ENCODE peak calls at places on chromosomes 7 and 10, in five cellular contexts. One of them, this sample, is unnamed.

GRCh38 chr10:21526952-21527633 is 1.6 kb upstream of the SKIDA1 start:
- DNase-seq in activated CD4-positive, alpha-beta T cell treated with anti-CD3 and anti-CD28 coated beads for 48 hours: peak; percentile 53
- DNase-seq in osteocyte: no peak
- DNase-seq in stimulated activated effector memory CD8-positive, alpha-beta T cell treated with anti-CD3 and anti-CD28 coated beads, Interleukin-12 subunit alpha, Interleukin-12 subunit beta, amount 100 ng/mL, for 72 hours: peak; percentile 76
- DNase-seq in EH: peak; percentile 75
- DNase-seq in this sample: peak; percentile 39

GRCh38 chr7:44244282-44244681 is 43.5 kb downstream of the YKT6 start:
- DNase-seq in activated CD4-positive, alpha-beta T cell treated with anti-CD3 and anti-CD28 coated beads for 48 hours: peak; percentile 49
- DNase-seq in osteocyte: no peak
- DNase-seq in stimulated activated effector memory CD8-positive, alpha-beta T cell treated with anti-CD3 and anti-CD28 coated beads, Interleukin-12 subunit alpha, Interleukin-12 subunit beta, amount 100 ng/mL, for 72 hours: peak; percentile 70
- DNase-seq in EH: peak; percentile 22
- DNase-seq in this sample: peak; percentile 73

GRCh38 chr7:22452142-22452763 is 47.7 kb downstream of the STEAP1B start:
- DNase-seq in activated CD4-positive, alpha-beta T cell treated with anti-CD3 and anti-CD28 coated beads for 48 hours: peak; percentile 70
- DNase-seq in osteocyte: no peak
- DNase-seq in stimulated activated effector memory CD8-positive, alpha-beta T cell treated with anti-CD3 and anti-CD28 coated beads, Interleukin-12 subunit alpha, Interleukin-12 subunit beta, amount 100 ng/mL, for 72 hours: peak; percentile 73
- DNase-seq in EH: peak; percentile 32
- DNase-seq in this sample: no peak

GRCh38 chr10:87799860-87800259 is 18.2 kb downstream of the ATAD1 start:
- DNase-seq in activated CD4-positive, alpha-beta T cell treated with anti-CD3 and anti-CD28 coated beads for 48 hours: no peak
- DNase-seq in osteocyte: no peak
- DNase-seq in stimulated activated effector memory CD8-positive, alpha-beta T cell treated with anti-CD3 and anti-CD28 coated beads, Interleukin-12 subunit alpha, Interleukin-12 subunit beta, amount 100 ng/mL, for 72 hours: no peak
- DNase-seq in EH: no peak
- DNase-seq in this sample: no peak

GRCh38 chr7:144835166-144835611 is 664 bp downstream of the TPK1 start:
- DNase-seq in activated CD4-positive, alpha-beta T cell treated with anti-CD3 and anti-CD28 coated beads for 48 hours: peak; percentile 55
- DNase-seq in osteocyte: no peak
- DNase-seq in stimulated activated effector memory CD8-positive, alpha-beta T cell treated with anti-CD3 and anti-CD28 coated beads, Interleukin-12 subunit alpha, Interleukin-12 subunit beta, amount 100 ng/mL, for 72 hours: peak; percentile 73
- DNase-seq in EH: peak; percentile 55
- DNase-seq in this sample: no peak

GRCh38 chr7:32670105-32670504 is 174.8 kb downstream of the AVL9 start:
- DNase-seq in activated CD4-positive, alpha-beta T cell treated with anti-CD3 and anti-CD28 coated beads for 48 hours: no peak
- DNase-seq in osteocyte: no peak
- DNase-seq in stimulated activated effector memory CD8-positive, alpha-beta T cell treated with anti-CD3 and anti-CD28 coated beads, Interleukin-12 subunit alpha, Interleukin-12 subunit beta, amount 100 ng/mL, for 72 hours: no peak
- DNase-seq in EH: peak; percentile 75
- DNase-seq in this sample: no peak

GRCh38 chr7:148265896-148266295 is 324.7 kb upstream of the C7orf33 start:
- DNase-seq in activated CD4-positive, alpha-beta T cell treated with anti-CD3 and anti-CD28 coated beads for 48 hours: no peak
- DNase-seq in osteocyte: no peak
- DNase-seq in stimulated activated effector memory CD8-positive, alpha-beta T cell treated with anti-CD3 and anti-CD28 coated beads, Interleukin-12 subunit alpha, Interleukin-12 subunit beta, amount 100 ng/mL, for 72 hours: no peak
- DNase-seq in EH: no peak
- DNase-seq in this sample: no peak

GRCh38 chr10:70241081-70241480 is 7.9 kb upstream of the PPA1 start:
- DNase-seq in activated CD4-positive, alpha-beta T cell treated with anti-CD3 and anti-CD28 coated beads for 48 hours: no peak
- DNase-seq in osteocyte: no peak
- DNase-seq in stimulated activated effector memory CD8-positive, alpha-beta T cell treated with anti-CD3 and anti-CD28 coated beads, Interleukin-12 subunit alpha, Interleukin-12 subunit beta, amount 100 ng/mL, for 72 hours: no peak
- DNase-seq in EH: no peak
- DNase-seq in this sample: no peak

GRCh38 chr7:79608005-79608404 is 154.5 kb upstream of the MAGI2 start:
- DNase-seq in activated CD4-positive, alpha-beta T cell treated with anti-CD3 and anti-CD28 coated beads for 48 hours: no peak
- DNase-seq in osteocyte: no peak
- DNase-seq in stimulated activated effector memory CD8-positive, alpha-beta T cell treated with anti-CD3 and anti-CD28 coated beads, Interleukin-12 subunit alpha, Interleukin-12 subunit beta, amount 100 ng/mL, for 72 hours: no peak
- DNase-seq in EH: no peak
- DNase-seq in this sample: no peak

GRCh38 chr7:66310620-66311019 is 105.5 kb downstream of the TPST1 start:
- DNase-seq in activated CD4-positive, alpha-beta T cell treated with anti-CD3 and anti-CD28 coated beads for 48 hours: no peak
- DNase-seq in osteocyte: no peak
- DNase-seq in stimulated activated effector memory CD8-positive, alpha-beta T cell treated with anti-CD3 and anti-CD28 coated beads, Interleukin-12 subunit alpha, Interleukin-12 subunit beta, amount 100 ng/mL, for 72 hours: no peak
- DNase-seq in EH: no peak
- DNase-seq in this sample: no peak

GRCh38 chr7:27647052-27647451 is 15.6 kb downstream of the HIBADH start:
- DNase-seq in activated CD4-positive, alpha-beta T cell treated with anti-CD3 and anti-CD28 coated beads for 48 hours: no peak
- DNase-seq in osteocyte: no peak
- DNase-seq in stimulated activated effector memory CD8-positive, alpha-beta T cell treated with anti-CD3 and anti-CD28 coated beads, Interleukin-12 subunit alpha, Interleukin-12 subunit beta, amount 100 ng/mL, for 72 hours: no peak
- DNase-seq in EH: peak; percentile 69
- DNase-seq in this sample: no peak

GRCh38 chr10:103539751-103540150 is 46.2 kb downstream of the NEURL1 start:
- DNase-seq in activated CD4-positive, alpha-beta T cell treated with anti-CD3 and anti-CD28 coated beads for 48 hours: no peak
- DNase-seq in osteocyte: no peak
- DNase-seq in stimulated activated effector memory CD8-positive, alpha-beta T cell treated with anti-CD3 and anti-CD28 coated beads, Interleukin-12 subunit alpha, Interleukin-12 subunit beta, amount 100 ng/mL, for 72 hours: no peak
- DNase-seq in EH: no peak
- DNase-seq in this sample: no peak